ENCODE peak calls at places on chromosomes 11 and 22, in six cellular contexts. A is T-cell; T is adrenal gland; K is Jurkat, Clone E6-1; H is fibroblast of mammary gland; J is H9. U is an unnamed sample.

GRCh38 chr11:1228921-1229451 is 6.1 kb downstream of the MUC5B start:
- DNase-seq in A (no peak), T (no peak), K (no peak), H (no peak), J (peak), U (peak)

GRCh38 chr11:92675810-92676209 is 293.6 kb upstream of the MTNR1B start:
- DNase-seq in A (no peak), T (no peak), K (no peak), H (no peak), J (no peak), U (no peak)

GRCh38 chr22:17436981-17437410 is 67.7 kb downstream of the CECR2 start:
- DNase-seq in A (no peak), T (no peak), K (no peak), H (no peak), J (peak), U (peak)

GRCh38 chr11:1785749-1786261 is 22.1 kb upstream of the CTSD start:
- DNase-seq in A (no peak), T (no peak), K (no peak), H (no peak), J (no peak), U (no peak)

GRCh38 chr11:93936416-93936815 is 84.7 kb upstream of the HEPHL1 start:
- DNase-seq in A (no peak), T (no peak), K (no peak), H (no peak), J (no peak), U (no peak)

GRCh38 chr11:11028017-11028692 is 170.3 kb upstream of the ZBED5 start:
- DNase-seq in A (peak), T (peak), K (peak), H (peak), J (peak), U (peak)

GRCh38 chr11:75858613-75859012 is 43.6 kb downstream of the UVRAG start:
- DNase-seq in A (no peak), T (no peak), K (no peak), H (peak), J (no peak), U (no peak)

GRCh38 chr11:86676010-86676409 is 3.6 kb upstream of the ME3 start:
- DNase-seq in A (no peak), T (no peak), K (no peak), H (no peak), J (no peak), U (no peak)

GRCh38 chr11:94125408-94126120 is 3.1 kb upstream of the PANX1 start:
- DNase-seq in A (no peak), T (no peak), K (no peak), H (peak), J (no peak), U (no peak)

GRCh38 chr11:13279487-13279834 is 1.9 kb downstream of the BMAL1 start:
- DNase-seq in A (no peak), T (no peak), K (no peak), H (no peak), J (no peak), U (no peak)

GRCh38 chr11:2164861-2165555 is 4.0 kb upstream of the INS start:
- DNase-seq in A (no peak), T (peak), K (no peak), H (no peak), J (no peak), U (no peak)

GRCh38 chr22:24440270-24440717 is 12.9 kb downstream of the ADORA2A start:
- DNase-seq in A (no peak), T (peak), K (peak), H (no peak), J (no peak), U (no peak)

GRCh38 chr11:19890308-19890707 is 177.7 kb downstream of the NAV2 start:
- DNase-seq in A (no peak), T (no peak), K (no peak), H (peak), J (no peak), U (no peak)

GRCh38 chr11:15146271-15147003 is 31.7 kb downstream of the INSC start:
- DNase-seq in A (no peak), T (no peak), K (no peak), H (peak), J (no peak), U (no peak)

GRCh38 chr11:75576445-75577049 is 14.5 kb downstream of the SERPINH1 start:
- DNase-seq in A (no peak), T (peak), K (no peak), H (peak), J (peak), U (peak)

GRCh38 chr11:44785856-44786606 is 59.3 kb downstream of the TSPAN18 start:
- DNase-seq in A (no peak), T (no peak), K (no peak), H (no peak), J (peak), U (peak)

GRCh38 chr11:111059726-111060125 is 185.8 kb upstream of the POU2AF2 start:
- DNase-seq in A (no peak), T (no peak), K (no peak), H (peak), J (no peak), U (no peak)

GRCh38 chr11:67436459-67437081 is 912 bp downstream of the PTPRCAP start:
- DNase-seq in A (peak), T (no peak), K (peak), H (no peak), J (peak), U (peak)

GRCh38 chr11:3929689-3930088 is 74.2 kb downstream of the STIM1 start:
- DNase-seq in A (no peak), T (peak), K (no peak), H (no peak), J (no peak), U (no peak)

GRCh38 chr11:66288138-66288865 is 641 bp downstream of the YIF1A start:
- DNase-seq in A (no peak), T (no peak), K (no peak), H (no peak), J (no peak), U (peak)

GRCh38 chr11:2207212-2207611 is 35.6 kb upstream of the TH start:
- DNase-seq in A (no peak), T (no peak), K (no peak), H (no peak), J (no peak), U (peak)

GRCh38 chr11:16799890-16800289 is 61.4 kb downstream of the C11orf58 start:
- DNase-seq in A (no peak), T (no peak), K (no peak), H (no peak), J (no peak), U (no peak)

GRCh38 chr22:50000587-50001387 is 11.8 kb downstream of the IL17REL start:
- DNase-seq in A (no peak), T (no peak), K (no peak), H (no peak), J (no peak), U (peak)

GRCh38 chr11:125343732-125344131 is 152.3 kb downstream of the FEZ1 start:
- DNase-seq in A (no peak), T (no peak), K (no peak), H (no peak), J (no peak), U (peak)

GRCh38 chr11:100353083-100353482 is 334.0 kb upstream of the ARHGAP42 start:
- DNase-seq in A (no peak), T (no peak), K (no peak), H (no peak), J (no peak), U (no peak)

GRCh38 chr22:31626427-31627150 is 35.4 kb downstream of the PISD start:
- DNase-seq in A (no peak), T (peak), K (no peak), H (no peak), J (peak), U (peak)

GRCh38 chr11:44868455-44869421 is 81.9 kb downstream of the TP53I11 start:
- DNase-seq in A (no peak), T (no peak), K (no peak), H (no peak), J (no peak), U (no peak)

GRCh38 chr11:72568861-72569260 is 105.4 kb downstream of the PDE2A start:
- DNase-seq in A (no peak), T (no peak), K (no peak), H (peak), J (no peak), U (peak)

GRCh38 chr11:7569044-7569443 is 55.2 kb downstream of the PPFIBP2 start:
- DNase-seq in A (no peak), T (no peak), K (no peak), H (no peak), J (no peak), U (no peak)

GRCh38 chr11:36375348-36376314 is 79.5 kb downstream of the PRR5L start:
- DNase-seq in A (no peak), T (no peak), K (no peak), H (no peak), J (peak), U (peak)

GRCh38 chr22:44365832-44366231 is 53.1 kb upstream of the SHISAL1 start:
- DNase-seq in A (no peak), T (no peak), K (no peak), H (no peak), J (no peak), U (peak)

GRCh38 chr11:118913411-118914125 is 12.2 kb downstream of the BCL9L start:
- DNase-seq in A (peak), T (no peak), K (peak), H (no peak), J (peak), U (peak)

GRCh38 chr22:31650391-31650790 is 11.6 kb downstream of the PISD start:
- DNase-seq in A (no peak), T (peak), K (no peak), H (peak), J (no peak), U (no peak)

GRCh38 chr11:130873766-130874165 is 42.5 kb downstream of the SNX19 start:
- DNase-seq in A (no peak), T (no peak), K (no peak), H (peak), J (no peak), U (no peak)

GRCh38 chr11:31030375-31030774 is 339.2 kb downstream of the DCDC1 start:
- DNase-seq in A (no peak), T (no peak), K (no peak), H (no peak), J (no peak), U (no peak)

GRCh38 chr11:26344647-26345046 is 12.7 kb downstream of the ANO3 start:
- DNase-seq in A (no peak), T (no peak), K (no peak), H (peak), J (no peak), U (no peak)

GRCh38 chr11:41879186-41879738 is 419.8 kb upstream of the LRRC4C start:
- DNase-seq in A (no peak), T (no peak), K (no peak), H (peak), J (no peak), U (no peak)